ENCODE peak calls at places on chromosome 1, in ten cellular contexts. T is AG04450; H is psoas muscle; U is CD8-positive, alpha-beta memory T cell; V is A549; S is fibroblast of lung; W is colonic mucosa; D is GM23248; I is tibial artery; Q is heart right ventricle. E is an unnamed sample.

GRCh38 chr1:180919183-180919700 is 6.5 kb downstream of the KIAA1614 start:
- DNase-seq in T (no peak), W (no peak), I (no peak), U (no peak), V (no peak), D (no peak), Q (no peak), H (no peak), S (no peak), E (no peak)

GRCh38 chr1:70487910-70488665 is 77.0 kb downstream of the CTH start:
- DNase-seq in S (peak; percentile 40), Q (no peak), U (no peak), V (no peak), W (peak; percentile 27), D (peak; percentile 54), T (no peak), I (no peak), H (no peak), E (no peak)

GRCh38 chr1:98688110-98688739 is 26.7 kb downstream of the SNX7 start:
- DNase-seq in D (no peak), V (no peak), S (no peak), U (no peak), I (no peak), T (no peak), W (no peak), Q (no peak), H (no peak), E (no peak)

GRCh38 chr1:229696385-229696784 is 70.3 kb downstream of the URB2 start:
- DNase-seq in U (no peak), T (no peak), Q (no peak), I (no peak), D (no peak), H (no peak), W (no peak), V (no peak), S (no peak), E (no peak)

GRCh38 chr1:209900734-209901133 is 37.3 kb upstream of the SYT14 start:
- DNase-seq in D (peak; percentile 84), V (no peak), S (peak; percentile 43), W (no peak), U (no peak), I (no peak), Q (no peak), H (no peak), T (no peak), E (no peak)

GRCh38 chr1:201069636-201070035 is 42.6 kb downstream of the CACNA1S start:
- DNase-seq in T (no peak), H (no peak), I (no peak), S (no peak), D (no peak), Q (no peak), V (no peak), W (no peak), U (no peak), E (no peak)

GRCh38 chr1:101219919-101220695 is 16.7 kb upstream of the S1PR1 start:
- DNase-seq in Q (peak; percentile 40), T (no peak), U (no peak), S (no peak), H (no peak), W (no peak), I (no peak), D (no peak), V (no peak), E (no peak)

GRCh38 chr1:217431395-217431794 is 199.5 kb downstream of the GPATCH2 start:
- DNase-seq in D (no peak), V (no peak), T (no peak), S (peak; percentile 8), W (no peak), I (no peak), H (no peak), U (no peak), Q (no peak), E (no peak)

GRCh38 chr1:203405703-203406430 is 54.9 kb upstream of the FMOD start:
- DNase-seq in D (peak; percentile 14), I (no peak), Q (no peak), H (no peak), T (no peak), S (no peak), V (no peak), W (no peak), U (no peak), E (no peak)

GRCh38 chr1:203408485-203409229 is 57.7 kb upstream of the FMOD start:
- DNase-seq in S (peak; percentile 89), U (no peak), W (peak; percentile 85), T (peak; percentile 42), H (peak; percentile 84), V (no peak), D (peak; percentile 88), Q (peak; percentile 74), I (peak; percentile 95), E (peak; percentile 93)

GRCh38 chr1:203406446-203407045 is 55.6 kb upstream of the FMOD start:
- DNase-seq in U (no peak), V (no peak), S (no peak), H (peak; percentile 71), W (peak; percentile 47), D (peak; percentile 40), T (no peak), I (peak; percentile 84), Q (peak; percentile 59), E (peak; percentile 89)

GRCh38 chr1:203404546-203404945 is 53.6 kb upstream of the FMOD start:
- DNase-seq in I (no peak), V (no peak), Q (no peak), D (no peak), U (no peak), W (no peak), H (no peak), S (no peak), T (no peak), E (no peak)

GRCh38 chr1:203407301-203407700 is 56.4 kb upstream of the FMOD start:
- DNase-seq in H (no peak), S (peak; percentile 61), U (no peak), Q (no peak), D (peak; percentile 35), I (no peak), T (no peak), W (peak; percentile 61), V (no peak), E (no peak)
- H3K27ac ChIP-seq in H (peak overlapping the region; percentile 60), S (no peak overlapping the region), U (no peak overlapping the region), Q (no peak overlapping the region), D (no peak overlapping the region), I (peak overlapping the region; percentile 91), T (no peak overlapping the region), W (peak overlapping the region; percentile 41), V (no peak overlapping the region), E (no peak overlapping the region)

GRCh38 chr1:17553970-17554369 is 14.5 kb downstream of the ARHGEF10L start:
- DNase-seq in D (peak; percentile 89), W (no peak), I (no peak), H (no peak), T (peak; percentile 49), Q (no peak), U (no peak), V (no peak), S (peak; percentile 76), E (no peak)
- H3K27ac ChIP-seq in D (peak overlapping the region; percentile 59), W (no peak overlapping the region), I (peak overlapping the region; percentile 100), H (no peak overlapping the region), T (peak overlapping the region; percentile 68), Q (no peak overlapping the region), U (no peak overlapping the region), V (peak overlapping the region; percentile 73), S (no peak overlapping the region), E (no peak overlapping the region)

GRCh38 chr1:56578664-56578962 is 750 bp downstream of the PLPP3 start:
- DNase-seq in U (no peak), D (no peak), W (no peak), H (peak; percentile 62), S (no peak), T (no peak), I (no peak), Q (peak; percentile 43), V (peak; percentile 9), E (no peak)

GRCh38 chr1:56578963-56579875 is at the start of gene PLPP3:
- DNase-seq in U (no peak), D (peak; percentile 95), H (peak; percentile 93), Q (peak; percentile 86), W (peak; percentile 83), T (peak; percentile 91), I (peak; percentile 90), S (peak; percentile 98), V (peak; percentile 81), E (peak; percentile 95)

GRCh38 chr1:56575865-56576264 is 3.5 kb downstream of the PLPP3 start:
- DNase-seq in H (no peak), I (no peak), D (peak; percentile 10), V (no peak), U (no peak), S (no peak), T (no peak), Q (no peak), W (no peak), E (no peak)

GRCh38 chr1:56576880-56577858 is 2.2 kb downstream of the PLPP3 start:
- DNase-seq in D (peak; percentile 64), U (no peak), Q (no peak), W (peak; percentile 29), V (peak; percentile 39), I (peak; percentile 37), S (peak; percentile 59), H (no peak), T (no peak), E (no peak)

DNA sequence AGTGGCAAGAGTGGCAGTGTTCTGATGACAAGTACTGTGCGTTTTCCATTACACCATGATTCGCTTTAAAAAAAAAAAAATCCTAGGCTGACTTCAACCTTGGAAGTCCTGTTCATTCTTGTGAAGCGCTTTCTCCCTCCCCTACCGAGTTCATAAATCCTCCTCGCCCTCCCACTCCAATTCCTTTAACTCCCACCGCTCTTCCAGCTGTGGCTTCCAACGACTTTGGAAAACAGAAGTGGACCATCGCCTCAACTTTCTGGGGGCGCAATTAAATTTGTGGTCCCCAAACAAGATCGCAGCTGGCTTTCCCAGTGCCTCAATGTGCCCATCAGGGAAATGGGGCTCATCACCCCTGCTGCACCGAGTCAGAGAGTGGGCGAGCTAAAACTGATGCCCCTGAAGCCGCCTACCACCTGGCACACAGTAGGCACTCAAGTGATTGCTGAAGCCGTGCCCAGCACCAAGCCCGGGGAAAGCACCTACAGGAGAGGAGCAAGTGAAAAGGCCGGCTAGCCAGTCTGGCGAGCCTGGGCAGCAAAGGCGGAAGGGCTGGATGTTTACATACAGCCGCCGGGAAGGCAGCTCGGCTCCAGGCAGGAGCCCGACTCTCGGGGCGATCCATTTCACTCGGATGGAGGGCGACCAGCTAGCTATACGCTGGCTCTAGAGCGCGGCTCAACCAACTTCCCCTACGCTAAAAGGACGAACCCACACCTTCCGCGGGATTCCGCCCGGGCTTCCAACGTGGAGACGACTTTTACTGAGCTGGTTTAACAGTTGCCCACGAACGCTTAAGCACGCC is 1.3 kb downstream of the PLPP3 start:
- DNase-seq in V (peak; percentile 16), S (peak; percentile 60), W (peak; percentile 74), Q (peak; percentile 50), U (no peak), T (no peak), D (peak; percentile 79), I (peak; percentile 51), H (peak; percentile 68), E (peak; percentile 78)
- H3K27ac ChIP-seq in V (peak overlapping the region; percentile 96), S (peak overlapping the region; percentile 85), W (peak overlapping the region; percentile 96), Q (peak overlapping the region; percentile 99), U (no peak overlapping the region), T (peak overlapping the region; percentile 81), D (peak overlapping the region; percentile 75), I (peak overlapping the region; percentile 96), H (peak overlapping the region; percentile 91), E (peak overlapping the region; percentile 91)

DNA sequence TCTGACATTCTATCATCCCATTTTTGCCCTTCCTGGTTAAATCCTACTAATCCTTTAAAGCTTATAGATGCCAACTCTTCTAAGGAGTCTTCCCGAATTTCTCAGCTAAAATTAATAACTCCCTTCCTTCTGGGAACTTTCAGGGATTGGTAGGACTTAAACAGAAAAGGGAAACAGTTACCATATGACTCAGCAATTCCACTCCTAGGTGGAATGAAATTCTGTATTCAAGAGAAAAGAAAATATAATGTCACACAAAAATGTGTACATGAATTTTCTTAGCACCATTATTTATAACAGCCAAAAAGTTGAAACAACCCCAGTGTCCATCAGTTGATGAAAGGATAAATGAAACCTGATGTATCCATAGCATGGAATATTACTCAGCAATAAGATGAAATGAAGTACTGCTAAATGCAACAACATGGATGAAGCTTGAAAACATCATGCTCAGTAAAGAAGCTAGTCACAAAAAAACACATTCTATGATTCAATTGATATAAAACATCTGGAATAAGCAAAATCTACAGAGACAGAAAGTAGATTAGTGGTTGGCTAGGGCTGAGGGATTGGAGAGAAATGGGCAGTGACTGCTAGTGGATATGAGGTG is 15.4 kb downstream of the EEIG2 start:
- DNase-seq in S (no peak), D (peak; percentile 55), I (no peak), U (no peak), W (no peak), Q (no peak), H (no peak), V (no peak), T (no peak), E (no peak)
- H3K27ac ChIP-seq in S (peak overlapping the region; percentile 6), D (peak overlapping the region; percentile 64), I (no peak overlapping the region), U (no peak overlapping the region), W (no peak overlapping the region), Q (no peak overlapping the region), H (no peak overlapping the region), V (peak overlapping the region; percentile 26), T (no peak overlapping the region), E (no peak overlapping the region)